ENCODE peak calls at places on chromosomes 6 and 20, in eight cellular contexts. V is heart left ventricle; F is neural progenitor cell; C is small intestine; R is mesendoderm; X is CD4-positive, alpha-beta memory T cell; B is breast epithelium; P is PC-3. A is an unnamed sample.

GRCh38 chr20:34627458-34627857 is 49.4 kb downstream of the PIGU start:
- DNase-seq in V (no peak), F (no peak), C (no peak), R (no peak), X (no peak), B (no peak), P (peak; percentile 58), A (no peak)

GRCh38 chr6:19860235-19860877 is 23.2 kb downstream of the ID4 start:
- DNase-seq in V (no peak), F (no peak), C (peak; percentile 44), R (no peak), X (no peak), B (no peak), P (peak; percentile 78), A (no peak)

GRCh38 chr20:44592366-44592765 is 10.0 kb downstream of the PKIG start:
- DNase-seq in V (no peak), F (no peak), C (no peak), R (no peak), X (no peak), B (no peak), P (no peak), A (no peak)

GRCh38 chr20:47749367-47749766 is 35.9 kb downstream of the SULF2 start:
- DNase-seq in V (no peak), F (no peak), C (no peak), R (no peak), X (no peak), B (no peak), P (no peak), A (no peak)

GRCh38 chr6:47414517-47415167 is 62.9 kb upstream of the CD2AP start:
- DNase-seq in V (no peak), F (no peak), C (peak; percentile 63), R (peak; percentile 34), X (peak; percentile 62), B (no peak), P (peak; percentile 54), A (peak; percentile 47)

GRCh38 chr6:164870175-164870574 is 439.2 kb downstream of the C6orf118 start:
- DNase-seq in V (no peak), F (no peak), C (no peak), R (no peak), X (no peak), B (no peak), P (no peak), A (no peak)

GRCh38 chr6:36544228-36544627 is 3.1 kb downstream of the STK38 start:
- DNase-seq in V (no peak), F (no peak), C (peak; percentile 36), R (no peak), X (peak; percentile 81), B (no peak), P (peak; percentile 31), A (peak; percentile 88)

GRCh38 chr6:141463237-141463977 is 669.3 kb upstream of the GJE1 start:
- DNase-seq in V (no peak), F (no peak), C (no peak), R (no peak), X (no peak), B (no peak), P (peak; percentile 10), A (no peak)

GRCh38 chr6:156901309-156902019 is 124.3 kb downstream of the ARID1B start:
- DNase-seq in V (no peak), F (no peak), C (peak; percentile 32), R (no peak), X (no peak), B (no peak), P (no peak), A (no peak)

GRCh38 chr6:15551798-15552197 is 111.0 kb downstream of the DTNBP1 start:
- DNase-seq in V (no peak), F (peak; percentile 73), C (peak; percentile 5), R (peak; percentile 52), X (no peak), B (no peak), P (no peak), A (no peak)

GRCh38 chr6:144953552-144954240 is 668.6 kb downstream of the UTRN start:
- DNase-seq in V (no peak), F (no peak), C (no peak), R (peak; percentile 90), X (no peak), B (no peak), P (peak; percentile 84), A (no peak)

GRCh38 chr6:36024154-36024760 is at the start of gene SLC26A8:
- DNase-seq in V (no peak), F (peak; percentile 50), C (no peak), R (peak; percentile 28), X (no peak), B (no peak), P (no peak), A (no peak)

GRCh38 chr20:46139243-46139889 is 21.3 kb downstream of the CD40 start:
- DNase-seq in V (no peak), F (peak; percentile 72), C (no peak), R (peak; percentile 41), X (no peak), B (no peak), P (no peak), A (no peak)

GRCh38 chr20:46139908-46140482 is 21.9 kb downstream of the CD40 start:
- DNase-seq in V (no peak), F (peak; percentile 41), C (no peak), R (no peak), X (no peak), B (no peak), P (no peak), A (no peak)

GRCh38 chr20:46144626-46145025 is 26.5 kb downstream of the CD40 start:
- DNase-seq in V (no peak), F (no peak), C (no peak), R (no peak), X (no peak), B (no peak), P (no peak), A (no peak)

GRCh38 chr20:46145646-46146045 is 27.5 kb downstream of the CD40 start:
- DNase-seq in V (no peak), F (peak; percentile 31), C (no peak), R (no peak), X (no peak), B (no peak), P (no peak), A (no peak)

DNA sequence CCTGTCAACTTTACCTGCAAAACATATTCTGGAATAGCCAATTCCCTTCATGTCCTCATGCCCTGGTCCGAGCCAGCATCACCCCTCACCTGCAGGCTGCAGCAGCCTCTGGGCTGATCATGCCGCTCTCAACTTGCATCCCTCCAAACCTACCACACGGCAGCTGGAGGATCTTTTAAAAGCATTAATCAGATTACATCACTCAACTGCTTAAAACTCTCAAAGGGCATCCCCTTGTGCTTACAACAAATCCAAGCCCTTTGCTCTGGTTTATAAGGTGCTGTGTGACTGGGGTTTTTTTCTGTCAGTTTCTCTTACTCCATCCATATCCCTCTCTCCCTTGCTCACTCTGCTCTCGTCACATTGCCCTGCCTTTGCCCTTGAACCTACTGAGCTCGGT is 24.0 kb downstream of the CD40 start:
- DNase-seq in V (no peak), F (peak; percentile 38), C (no peak), R (no peak), X (no peak), B (no peak), P (no peak), A (no peak)
- H3K4me3 ChIP-seq in V (no peak overlapping the region), F (no peak overlapping the region), C (no peak overlapping the region), R (no peak overlapping the region), X (no peak overlapping the region), B (no peak overlapping the region), P (no peak overlapping the region), A (no peak overlapping the region)

DNA sequence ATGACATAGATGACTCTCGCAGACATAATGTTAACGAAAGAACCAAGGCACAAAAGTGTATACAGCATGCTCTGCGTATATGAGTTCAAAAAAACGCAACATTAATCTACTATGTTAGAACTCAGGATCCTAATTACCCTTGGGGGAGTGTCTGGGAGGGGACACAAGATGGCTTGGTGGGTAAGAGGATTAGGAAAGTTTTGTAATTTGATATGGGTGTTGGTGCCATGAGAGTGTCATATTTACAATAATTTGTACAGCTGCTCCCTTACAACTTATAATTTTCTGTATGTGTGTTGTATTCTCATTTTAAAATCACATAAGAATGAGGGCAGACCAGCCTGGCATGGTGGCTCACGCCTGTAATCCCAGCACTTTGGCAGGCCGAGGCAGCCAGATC is 38.6 kb downstream of the TFEB start:
- DNase-seq in V (no peak), F (no peak), C (no peak), R (no peak), X (no peak), B (no peak), P (no peak), A (no peak)
- H3K4me1 ChIP-seq in V (peaks cover 3% of the 10 kb centered on the region), F (peaks cover 4% of the 10 kb centered on the region), C (no peaks in the 10 kb centered on the region), R (no peaks in the 10 kb centered on the region), X (no peaks in the 10 kb centered on the region), B (peaks cover 15% of the 10 kb centered on the region), P (no peaks in the 10 kb centered on the region), A (no peaks in the 10 kb centered on the region)

DNA sequence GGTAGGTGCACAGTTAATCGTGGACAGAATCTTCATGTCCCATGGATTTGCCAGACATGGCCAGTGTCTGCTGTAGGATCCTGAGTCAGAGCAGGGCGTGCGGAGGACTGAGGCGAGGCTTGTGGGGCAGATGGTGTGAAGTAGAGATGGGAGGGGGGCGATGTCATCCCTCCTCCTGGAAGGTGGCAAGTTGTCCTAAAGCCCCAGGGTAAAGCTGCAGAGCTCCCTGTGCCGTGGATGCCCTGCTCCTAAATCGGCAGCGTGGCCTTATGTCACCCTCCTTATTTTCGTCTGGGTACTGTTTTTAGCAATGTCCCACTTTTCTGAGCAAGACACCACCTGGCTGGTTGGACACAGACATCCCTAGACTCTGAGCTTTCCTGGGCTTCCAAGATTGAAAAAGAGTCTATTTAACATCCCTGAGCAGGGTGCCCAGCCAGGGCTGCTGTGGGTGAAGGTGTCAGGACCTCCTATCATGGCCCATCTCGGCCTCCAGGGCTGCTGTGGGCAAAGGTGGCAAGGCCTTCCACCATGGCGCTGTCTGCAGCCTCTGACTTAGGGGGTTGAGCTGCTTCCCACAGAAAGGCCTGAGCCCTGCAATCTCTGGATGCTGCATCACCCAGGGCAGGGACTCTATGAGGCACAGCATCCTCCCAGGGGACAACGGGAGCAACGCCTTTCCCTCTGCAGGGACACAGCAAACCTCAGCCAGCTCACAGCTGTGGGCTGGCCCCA is 145.4 kb downstream of the TTLL2 start:
- DNase-seq in V (no peak), F (no peak), C (no peak), R (no peak), X (no peak), B (no peak), P (no peak), A (no peak)
- H3K27me3 ChIP-seq in V (no peaks in the 10 kb centered on the region), F (no peaks in the 10 kb centered on the region), C (no peaks in the 10 kb centered on the region), R (no peaks in the 10 kb centered on the region), X (no peaks in the 10 kb centered on the region), B (no peaks in the 10 kb centered on the region), P (peaks cover 35% of the 10 kb centered on the region), A (no peaks in the 10 kb centered on the region)

GRCh38 chr6:128659878-128660622 is 139.7 kb upstream of the PTPRK start:
- DNase-seq in V (no peak), F (no peak), C (peak; percentile 27), R (no peak), X (no peak), B (no peak), P (peak; percentile 40), A (no peak)

GRCh38 chr6:128657181-128657580 is 136.8 kb upstream of the PTPRK start:
- DNase-seq in V (no peak), F (no peak), C (no peak), R (no peak), X (no peak), B (no peak), P (no peak), A (no peak)

DNA sequence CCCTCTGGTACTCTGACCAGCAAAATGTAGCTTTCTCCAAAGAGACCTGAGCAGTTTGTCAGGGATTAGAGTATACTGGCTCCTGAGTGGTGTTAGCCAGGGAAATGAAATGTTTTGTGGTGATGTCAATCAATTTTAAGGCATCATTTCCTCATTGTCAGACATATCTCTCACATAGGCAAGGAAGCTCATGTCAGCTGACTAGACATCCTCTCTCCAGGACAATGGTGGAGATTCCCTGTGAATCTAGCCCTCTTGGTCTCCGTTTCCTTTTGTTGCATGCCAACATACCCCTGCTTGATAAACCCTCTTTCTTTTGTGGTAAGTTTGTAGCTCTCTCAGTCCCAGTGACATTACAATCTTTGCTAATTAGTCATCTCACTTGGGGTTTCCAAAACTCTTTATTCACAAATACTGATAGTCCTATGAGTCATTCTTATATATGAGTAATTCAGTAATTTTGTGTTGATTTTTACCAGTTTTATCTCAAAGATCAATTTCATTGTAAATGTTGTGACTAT is 135.6 kb upstream of the PTPRK start:
- DNase-seq in V (no peak), F (peak; percentile 15), C (no peak), R (peak; percentile 40), X (no peak), B (no peak), P (peak; percentile 89), A (no peak)
- H3K4me3 ChIP-seq in V (no peak overlapping the region), F (no peak overlapping the region), C (no peak overlapping the region), R (no peak overlapping the region), X (no peak overlapping the region), B (no peak overlapping the region), P (no peak overlapping the region), A (no peak overlapping the region)

A was measured in CD8-positive, alpha-beta memory T cell.